ENCODE peak calls at places on chromosomes 2 and 18, in ten cellular contexts. G, A, D, H, S, Y, P, I, K and T are unnamed samples.
A peak's percentile ranks its signal among the peaks of the same experiment; 100 is the strongest.

GRCh38 chr2:224395646-224396390 is 6.1 kb downstream of the FAM124B start:
- DNase-seq in S (no peak), G (no peak), H (no peak), K (no peak), D (no peak), Y (no peak), I (no peak), A (no peak), P (peak; percentile 9), T (no peak)

GRCh38 chr2:7011376-7012083 is 94.3 kb downstream of the RNF144A start:
- DNase-seq in K (peak; percentile 91), P (peak; percentile 76), Y (no peak), G (no peak), A (no peak), S (no peak), D (no peak), I (no peak), H (no peak), T (peak; percentile 85)

GRCh38 chr2:109260886-109261700 is 132.1 kb downstream of the SH3RF3 start:
- DNase-seq in Y (no peak), G (no peak), H (no peak), P (peak; percentile 50), A (peak; percentile 34), D (no peak), S (no peak), I (no peak), K (no peak), T (no peak)

GRCh38 chr2:46776687-46777327 is 138.8 kb downstream of the MCFD2 start:
- DNase-seq in H (no peak), Y (peak; percentile 27), A (peak; percentile 79), S (peak; percentile 24), K (peak; percentile 73), P (peak; percentile 80), G (no peak), I (peak; percentile 59), D (peak; percentile 18), T (peak; percentile 75)

GRCh38 chr2:74850816-74851566 is 17.1 kb downstream of the HK2 start:
- DNase-seq in P (peak; percentile 85), Y (no peak), S (no peak), K (no peak), G (no peak), D (no peak), H (no peak), A (peak; percentile 59), I (no peak), T (no peak)

GRCh38 chr2:196925768-196926561 is 542 bp downstream of the PGAP1 start:
- DNase-seq in A (peak; percentile 26), K (peak; percentile 17), Y (peak; percentile 6), H (no peak), D (peak; percentile 36), S (peak; percentile 7), I (no peak), P (peak; percentile 46), G (peak; percentile 48), T (peak; percentile 4)

GRCh38 chr18:1102848-1103247 is 198.2 kb downstream of the ADCYAP1 start:
- DNase-seq in I (no peak), K (no peak), Y (no peak), S (no peak), H (no peak), A (no peak), G (no peak), P (no peak), D (no peak), T (no peak)

GRCh38 chr18:3211236-3211992 is 8.4 kb downstream of the MYOM1 start:
- DNase-seq in Y (no peak), D (no peak), G (no peak), K (peak; percentile 48), I (no peak), S (no peak), H (no peak), A (peak; percentile 6), P (peak; percentile 45), T (no peak)

GRCh38 chr2:188773075-188773474 is 201.1 kb upstream of the COL3A1 start:
- DNase-seq in K (no peak), S (no peak), I (no peak), G (no peak), A (peak; percentile 79), H (no peak), Y (no peak), D (no peak), P (peak; percentile 36), T (no peak)

GRCh38 chr2:65443509-65444200 is 11.3 kb upstream of the SPRED2 start:
- DNase-seq in Y (no peak), S (no peak), P (no peak), A (no peak), H (no peak), I (no peak), K (no peak), G (no peak), D (no peak), T (no peak)

GRCh38 chr2:161480123-161480522 is 64.0 kb downstream of the TBR1 start:
- DNase-seq in G (no peak), I (no peak), Y (no peak), P (no peak), A (no peak), K (no peak), S (no peak), D (no peak), H (no peak), T (no peak)

GRCh38 chr2:139411236-139411635 is 631.0 kb upstream of the NXPH2 start:
- DNase-seq in S (no peak), A (no peak), I (no peak), H (no peak), Y (no peak), G (no peak), P (no peak), K (no peak), D (no peak), T (no peak)

GRCh38 chr18:75864816-75865215 is 437.3 kb upstream of the SMIM21 start:
- DNase-seq in G (no peak), I (no peak), H (no peak), D (no peak), A (no peak), K (no peak), Y (no peak), P (no peak), S (no peak), T (no peak)

GRCh38 chr2:33372940-33373553 is 103.4 kb upstream of the RASGRP3 start:
- DNase-seq in P (peak; percentile 46), K (no peak), Y (peak; percentile 16), H (peak; percentile 49), S (peak; percentile 62), D (peak; percentile 29), A (peak; percentile 28), G (no peak), I (no peak), T (peak; percentile 54)

GRCh38 chr2:95077521-95077807 is 44.1 kb downstream of the MRPS5 start:
- DNase-seq in G (no peak), A (no peak), I (no peak), P (no peak), D (no peak), Y (no peak), K (no peak), H (no peak), S (no peak), T (no peak)

GRCh38 chr2:216516730-216517350 is 18.2 kb downstream of the RPL37A start:
- DNase-seq in S (no peak), G (no peak), I (no peak), D (no peak), K (no peak), Y (no peak), P (peak; percentile 62), H (no peak), A (peak; percentile 74), T (peak; percentile 79)

GRCh38 chr2:182378759-182379158 is 48.1 kb downstream of the PDE1A start:
- DNase-seq in P (no peak), Y (no peak), S (no peak), D (no peak), H (no peak), A (no peak), G (no peak), I (no peak), K (no peak), T (no peak)

GRCh38 chr2:174666312-174666711 is 68.7 kb upstream of the WIPF1 start:
- DNase-seq in P (peak; percentile 25), I (no peak), Y (no peak), G (no peak), D (no peak), H (no peak), K (no peak), S (no peak), A (no peak), T (no peak)

GRCh38 chr18:62183578-62184195 is 3.2 kb downstream of the PIGN start:
- DNase-seq in S (peak; percentile 57), Y (peak; percentile 51), K (peak; percentile 41), A (peak; percentile 68), H (no peak), G (no peak), I (peak; percentile 30), P (peak; percentile 59), D (peak; percentile 64), T (no peak)

GRCh38 chr2:105290981-105291660 is 38.4 kb downstream of the TGFBRAP1 start:
- DNase-seq in G (no peak), A (no peak), H (no peak), P (no peak), Y (no peak), S (no peak), I (no peak), K (no peak), D (no peak), T (no peak)

GRCh38 chr2:127104881-127105655 is 1.9 kb downstream of the BIN1 start:
- DNase-seq in A (no peak), H (no peak), K (no peak), P (peak; percentile 24), S (no peak), G (no peak), Y (no peak), D (no peak), I (no peak), T (no peak)

GRCh38 chr18:27652480-27653121 is 467.5 kb upstream of the CHST9 start:
- DNase-seq in A (no peak), S (no peak), G (no peak), K (no peak), H (no peak), D (peak; percentile 1), I (no peak), Y (no peak), P (no peak), T (no peak)

GRCh38 chr2:159506764-159507406 is 109.5 kb downstream of the BAZ2B start:
- DNase-seq in D (no peak), K (peak; percentile 17), H (no peak), G (no peak), I (no peak), P (peak; percentile 7), Y (no peak), S (no peak), A (peak; percentile 54), T (no peak)

GRCh38 chr2:27211943-27212625 is at the start of the genes ATRAID and SLC5A6:
- DNase-seq in S (no peak), A (peak; percentile 81), I (peak; percentile 59), Y (peak; percentile 90), K (peak; percentile 80), P (peak; percentile 87), G (peak; percentile 93), H (no peak), D (peak; percentile 91), T (peak; percentile 84)

GRCh38 chr2:83516503-83516902 is 942.6 kb downstream of the SUCLG1 start:
- DNase-seq in I (no peak), G (no peak), P (no peak), D (no peak), S (no peak), H (no peak), K (no peak), Y (no peak), A (no peak), T (no peak)

GRCh38 chr18:69622192-69622591 is 221.5 kb downstream of the DOK6 start:
- DNase-seq in I (no peak), S (no peak), H (no peak), A (no peak), K (no peak), Y (no peak), D (no peak), P (no peak), G (no peak), T (no peak)

GRCh38 chr18:79522451-79523220 is 126.9 kb downstream of the NFATC1 start:
- DNase-seq in S (no peak), Y (peak; percentile 78), G (no peak), P (no peak), K (no peak), H (no peak), I (no peak), D (peak; percentile 62), A (no peak), T (no peak)

GRCh38 chr2:57205241-57205640 is 841.4 kb upstream of the VRK2 start:
- DNase-seq in K (no peak), S (no peak), I (no peak), H (no peak), Y (no peak), P (no peak), A (no peak), G (no peak), D (no peak), T (peak; percentile 23)